ENCODE peak calls at places on chromosomes 11 and 22, in eight cellular contexts. T is stimulated activated CD8-positive, alpha-beta memory T cell treated with anti-CD3 and anti-CD28 coated beads, Interleukin-4, amount 100 ng/mL, for 1 hour; M is mesothelial cell of epicardium; R is Right ventricle myocardium superior; U is nephron progenitor cell; N is globus pallidus; E is activated CD8-positive, alpha-beta memory T cell treated with anti-CD3 and anti-CD28 coated beads, Interleukin-2, amount 50 U/mL, for 48 hours; K is neural progenitor cell. J is an unnamed sample.

GRCh38 chr11:75589933-75590332 is 27.9 kb downstream of the SERPINH1 start:
- DNase-seq in R (peak), T (no peak), N (no peak), M (no peak), U (no peak), E (no peak), K (no peak), J (no peak)

GRCh38 chr11:74648894-74649293 is 56.5 kb downstream of the POLD3 start:
- DNase-seq in R (no peak), T (no peak), E (no peak), K (no peak), M (no peak), N (no peak), U (no peak), J (no peak)

GRCh38 chr11:32952421-32952820 is 59.8 kb downstream of the QSER1 start:
- DNase-seq in N (no peak), E (no peak), U (no peak), K (no peak), T (no peak), M (no peak), R (no peak), J (no peak)

GRCh38 chr22:46104170-46104880 is 46.0 kb upstream of the PPARA start:
- DNase-seq in U (no peak), R (no peak), E (no peak), M (no peak), K (no peak), N (peak), T (no peak), J (no peak)

GRCh38 chr11:125542709-125543108 is 26.6 kb upstream of the EI24 start:
- DNase-seq in K (no peak), M (no peak), R (no peak), E (no peak), U (no peak), N (no peak), T (no peak), J (no peak)

GRCh38 chr11:100619484-100619883 is 67.6 kb upstream of the ARHGAP42 start:
- DNase-seq in T (no peak), U (no peak), K (no peak), R (no peak), E (no peak), M (no peak), N (no peak), J (no peak)

GRCh38 chr11:118878187-118878586 is 5.5 kb upstream of the CXCR5 start:
- DNase-seq in M (no peak), K (no peak), N (no peak), E (peak), R (no peak), T (no peak), U (no peak), J (no peak)

GRCh38 chr11:69638941-69639681 is 1.8 kb upstream of the CCND1 start:
- DNase-seq in U (peak), N (peak), K (peak), E (peak), M (peak), T (no peak), R (peak), J (peak)

GRCh38 chr11:68043349-68044144 is 4.7 kb downstream of the TCIRG1 start:
- DNase-seq in N (no peak), T (no peak), K (no peak), R (no peak), E (no peak), U (no peak), M (no peak), J (no peak)

GRCh38 chr11:96969251-96969650 is 579.4 kb downstream of the JRKL start:
- DNase-seq in T (no peak), N (no peak), R (no peak), U (no peak), E (no peak), M (no peak), K (no peak), J (no peak)

GRCh38 chr11:44221486-44221885 is 88.5 kb downstream of the ALX4 start:
- DNase-seq in K (no peak), T (no peak), U (no peak), R (no peak), E (no peak), N (no peak), M (no peak), J (no peak)

GRCh38 chr11:96228472-96228871 is 114.5 kb downstream of the MAML2 start:
- DNase-seq in N (no peak), E (no peak), U (no peak), T (no peak), K (no peak), M (peak), R (peak), J (peak)

GRCh38 chr11:33652001-33652400 is 48.6 kb downstream of the C11orf91 start:
- DNase-seq in M (no peak), E (no peak), R (no peak), N (no peak), K (no peak), U (no peak), T (no peak), J (no peak)

GRCh38 chr11:121958978-121959340 is 157.1 kb downstream of the BLID start:
- DNase-seq in M (no peak), R (no peak), E (no peak), T (no peak), K (no peak), U (no peak), N (no peak), J (no peak)

GRCh38 chr22:35258144-35258988 is 1.1 kb downstream of the HMGXB4 start:
- DNase-seq in K (peak), R (no peak), N (peak), M (no peak), U (peak), E (no peak), T (no peak), J (no peak)

GRCh38 chr11:44286268-44286880 is 23.6 kb downstream of the ALX4 start:
- DNase-seq in R (no peak), M (no peak), K (peak), E (peak), N (peak), T (no peak), U (peak), J (peak)

GRCh38 chr11:57905439-57905838 is 118.2 kb upstream of the OR9Q1 start:
- DNase-seq in K (no peak), T (no peak), M (no peak), R (no peak), U (no peak), E (no peak), N (no peak), J (no peak)

GRCh38 chr11:13944801-13945505 is 17.6 kb upstream of the SPON1 start:
- DNase-seq in R (no peak), U (no peak), N (peak), E (no peak), K (peak), T (no peak), M (no peak), J (no peak)

GRCh38 chr11:29321293-29322132 is 695.3 kb downstream of the KCNA4 start:
- DNase-seq in U (no peak), M (no peak), T (no peak), K (no peak), N (no peak), R (no peak), E (no peak), J (no peak)

GRCh38 chr22:31084811-31085492 is 3.8 kb downstream of the SMTN start:
- DNase-seq in K (peak), N (peak), E (peak), T (peak), M (peak), U (peak), R (peak), J (peak)

GRCh38 chr11:6413791-6414231 is 5.1 kb downstream of the APBB1 start:
- DNase-seq in U (no peak), R (no peak), M (no peak), E (peak), N (no peak), T (no peak), K (no peak), J (no peak)

GRCh38 chr22:39068033-39068785 is 8.9 kb upstream of the APOBEC3G start:
- DNase-seq in R (peak), M (no peak), E (no peak), U (no peak), N (no peak), T (no peak), K (no peak), J (no peak)

GRCh38 chr11:70596091-70596490 is 197.8 kb downstream of the CTTN start:
- DNase-seq in R (no peak), T (no peak), E (no peak), M (no peak), N (no peak), U (no peak), K (no peak), J (no peak)

GRCh38 chr11:44096360-44097188 is 1.1 kb downstream of the EXT2 start:
- DNase-seq in R (no peak), E (no peak), T (no peak), K (no peak), M (no peak), N (no peak), U (no peak), J (no peak)

GRCh38 chr11:34308049-34308692 is 49.6 kb downstream of the ABTB2 start:
- DNase-seq in R (no peak), U (no peak), T (no peak), K (no peak), M (no peak), E (no peak), N (no peak), J (no peak)

GRCh38 chr11:117912497-117912896 is 16.7 kb downstream of the TMPRSS13 start:
- DNase-seq in R (no peak), N (no peak), K (no peak), T (no peak), U (no peak), E (no peak), M (no peak), J (no peak)

GRCh38 chr11:21883354-21883753 is 309.5 kb upstream of the ANO5 start:
- DNase-seq in M (no peak), E (no peak), T (no peak), R (no peak), U (no peak), K (no peak), N (no peak), J (no peak)

GRCh38 chr22:48535868-48536690 is 1291.6 kb downstream of the BRD1 start:
- DNase-seq in K (no peak), U (no peak), T (no peak), N (peak), M (no peak), R (no peak), E (no peak), J (no peak)

GRCh38 chr11:9838229-9838628 is 174.4 kb downstream of the SWAP70 start:
- DNase-seq in E (no peak), K (no peak), N (no peak), T (no peak), M (no peak), U (no peak), R (no peak), J (no peak)

GRCh38 chr11:65421204-65422103 is 1.1 kb upstream of the NEAT1 start:
- DNase-seq in E (peak), K (peak), M (no peak), U (no peak), R (peak), T (peak), N (peak), J (peak)

GRCh38 chr11:35618497-35619029 is 303 bp downstream of the FJX1 start:
- DNase-seq in U (no peak), M (peak), E (no peak), R (no peak), T (no peak), N (peak), K (peak), J (peak)

GRCh38 chr11:131301306-131301705 is 69.1 kb upstream of the NTM start:
- DNase-seq in K (no peak), M (no peak), R (no peak), U (no peak), N (no peak), T (no peak), E (no peak), J (no peak)

GRCh38 chr11:78698612-78699011 is 123.9 kb upstream of the NARS2 start:
- DNase-seq in K (no peak), M (no peak), T (no peak), N (no peak), E (no peak), R (peak), U (no peak), J (peak)

GRCh38 chr11:123487157-123487744 is 57.2 kb downstream of the GRAMD1B start:
- DNase-seq in N (no peak), K (no peak), M (no peak), T (no peak), U (no peak), E (no peak), R (no peak), J (no peak)

GRCh38 chr11:76524461-76524860 is 79.6 kb downstream of the EMSY start:
- DNase-seq in N (no peak), K (no peak), U (no peak), E (no peak), M (no peak), R (no peak), T (no peak), J (no peak)

GRCh38 chr11:1691878-1692707 is 4.9 kb upstream of the KRTAP5-6 start:
- DNase-seq in E (no peak), U (no peak), M (no peak), R (no peak), N (no peak), K (no peak), T (no peak), J (no peak)

GRCh38 chr22:50274311-50274710 is 4.1 kb upstream of the MAPK11 start:
- DNase-seq in M (no peak), E (no peak), N (peak), T (no peak), U (peak), K (peak), R (peak), J (peak)

GRCh38 chr11:75421035-75421602 is 11.9 kb downstream of the KLHL35 start:
- DNase-seq in N (peak), M (no peak), E (no peak), U (no peak), R (no peak), T (no peak), K (peak), J (no peak)